ENCODE peak calls at places on chromosomes 2 and 18, in five cellular contexts. A, H, R, B and U are unnamed samples.

GRCh38 chr2:171403181-171403580 is 30.6 kb downstream of the METTL8 start:
- DNase-seq in A (no peak), H (no peak), R (peak), B (peak), U (no peak)

GRCh38 chr18:35030234-35030989 is 10.8 kb upstream of the MAPRE2 start:
- DNase-seq in A (no peak), H (no peak), R (no peak), B (no peak), U (no peak)

GRCh38 chr2:75277111-75277510 is 77.8 kb upstream of the TACR1 start:
- DNase-seq in A (no peak), H (no peak), R (peak), B (peak), U (peak)

GRCh38 chr2:79713131-79713785 is 200.4 kb downstream of the CTNNA2 start:
- DNase-seq in A (no peak), H (no peak), R (peak), B (peak), U (no peak)

GRCh38 chr2:74597456-74597855 is 42.9 kb downstream of the DOK1 start:
- DNase-seq in A (no peak), H (peak), R (peak), B (no peak), U (no peak)

GRCh38 chr2:46803911-46804670 is 111.5 kb downstream of the MCFD2 start:
- DNase-seq in A (no peak), H (peak), R (peak), B (peak), U (peak)

GRCh38 chr2:62337403-62337802 is 141.5 kb downstream of the B3GNT2 start:
- DNase-seq in A (no peak), H (no peak), R (no peak), B (no peak), U (no peak)

GRCh38 chr2:119106301-119106897 is 52.2 kb downstream of the C1QL2 start:
- DNase-seq in A (no peak), H (peak), R (peak), B (peak), U (peak)

GRCh38 chr2:10253596-10254372 is 48.9 kb upstream of the HPCAL1 start:
- DNase-seq in A (peak), H (no peak), R (no peak), B (no peak), U (no peak)

GRCh38 chr2:174337337-174338154 is 2.8 kb downstream of the SP9 start:
- DNase-seq in A (no peak), H (no peak), R (no peak), B (peak), U (no peak)

GRCh38 chr2:1758774-1759610 is 14.7 kb upstream of the PXDN start:
- DNase-seq in A (peak), H (no peak), R (no peak), B (no peak), U (no peak)

GRCh38 chr18:12857215-12857924 is 26.7 kb downstream of the PTPN2 start:
- DNase-seq in A (no peak), H (no peak), R (no peak), B (no peak), U (no peak)

GRCh38 chr2:128770143-128771080 is 451.7 kb upstream of the HS6ST1 start:
- DNase-seq in A (no peak), H (no peak), R (no peak), B (no peak), U (no peak)

GRCh38 chr2:5132281-5132680 is 559.9 kb upstream of the SOX11 start:
- DNase-seq in A (no peak), H (no peak), R (no peak), B (no peak), U (no peak)

GRCh38 chr18:33802955-33803354 is 224.9 kb downstream of the ASXL3 start:
- DNase-seq in A (no peak), H (no peak), R (no peak), B (no peak), U (no peak)

GRCh38 chr2:55152475-55153422 is 79.3 kb downstream of the CLHC1 start:
- DNase-seq in A (no peak), H (no peak), R (no peak), B (no peak), U (no peak)

GRCh38 chr18:35775887-35776286 is 194.3 kb downstream of the GALNT1 start:
- DNase-seq in A (no peak), H (no peak), R (peak), B (peak), U (peak)

GRCh38 chr2:187942876-187943275 is 348.8 kb upstream of the GULP1 start:
- DNase-seq in A (no peak), H (no peak), R (peak), B (no peak), U (no peak)

GRCh38 chr2:165827921-165828276 is 33.9 kb upstream of the GALNT3 start:
- DNase-seq in A (no peak), H (no peak), R (no peak), B (no peak), U (no peak)

GRCh38 chr2:29014811-29015414 is 33.8 kb downstream of the TOGARAM2 start:
- DNase-seq in A (peak), H (no peak), R (peak), B (peak), U (peak)
- H3K4me3 ChIP-seq in A (no peak), H (no peak), R (no peak), B (no peak), U (no peak)

GRCh38 chr2:29329899-29330298 is 214.7 kb downstream of the CLIP4 start:
- DNase-seq in A (no peak), H (no peak), R (no peak), B (no peak), U (no peak)
- TF ChIP-seq CTCF in A (peak), H (peak), R (peak), B (peak), U (no peak)

GRCh38 chr2:96205888-96206287 is 2.7 kb downstream of the STARD7 start:
- DNase-seq in A (no peak), H (no peak), R (peak), B (peak), U (no peak)
- H3K4me3 ChIP-seq in A (peak), H (peak), R (no peak), B (peak), U (no peak)

DNA sequence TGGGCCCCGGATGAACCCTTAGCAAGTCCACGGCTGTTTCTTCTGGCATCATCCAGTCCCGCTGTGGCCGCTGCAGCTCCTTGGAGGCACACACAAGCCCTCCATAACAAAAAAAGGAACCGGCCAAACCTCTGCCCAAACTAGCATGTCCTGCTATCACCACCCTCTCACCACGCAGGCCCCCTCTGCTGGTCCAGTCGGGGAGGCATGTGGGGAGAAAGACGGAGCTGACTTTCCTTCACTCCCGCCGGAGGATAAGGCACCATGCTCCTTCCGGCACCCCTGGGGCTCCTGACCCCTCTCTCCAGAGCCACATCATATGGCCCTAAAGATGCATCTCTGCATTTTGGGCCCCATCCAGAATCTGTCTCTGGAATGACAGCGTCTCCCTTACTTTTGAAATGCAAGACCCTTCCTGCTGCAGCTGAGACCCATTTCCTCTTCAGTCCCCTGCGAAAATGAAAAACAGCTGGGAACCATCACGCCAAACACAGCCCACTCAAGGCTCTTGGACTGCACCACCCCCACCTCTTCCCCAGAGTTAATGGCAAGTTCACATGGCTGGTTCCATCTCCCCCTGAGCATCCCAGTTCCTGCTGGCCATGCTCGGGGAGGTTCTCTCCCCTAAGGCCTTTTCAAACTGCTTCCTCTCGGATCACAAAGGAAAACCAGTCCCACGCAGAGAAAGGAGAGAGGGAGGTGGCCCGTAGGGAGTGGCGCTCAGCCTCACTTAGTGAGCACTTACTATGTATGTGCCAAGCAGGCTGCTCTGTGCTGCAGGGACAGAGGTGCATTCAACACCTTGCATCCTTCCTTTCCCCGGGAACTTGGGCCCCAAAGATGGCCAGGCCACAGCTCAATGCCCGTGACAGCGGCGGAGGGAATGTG is 35.2 kb upstream of the MLPH start:
- DNase-seq in A (no peak), H (no peak), R (peak), B (no peak), U (no peak)
- TF ChIP-seq CTCF in A (no peak), H (peak), R (peak), B (peak), U (peak)

GRCh38 chr2:84782717-84783442 is 98.0 kb downstream of the TRABD2A start:
- DNase-seq in A (no peak), H (no peak), R (peak), B (peak), U (no peak)
- H3K4me3 ChIP-seq in A (no peak), H (no peak), R (no peak), B (no peak), U (no peak)

DNA sequence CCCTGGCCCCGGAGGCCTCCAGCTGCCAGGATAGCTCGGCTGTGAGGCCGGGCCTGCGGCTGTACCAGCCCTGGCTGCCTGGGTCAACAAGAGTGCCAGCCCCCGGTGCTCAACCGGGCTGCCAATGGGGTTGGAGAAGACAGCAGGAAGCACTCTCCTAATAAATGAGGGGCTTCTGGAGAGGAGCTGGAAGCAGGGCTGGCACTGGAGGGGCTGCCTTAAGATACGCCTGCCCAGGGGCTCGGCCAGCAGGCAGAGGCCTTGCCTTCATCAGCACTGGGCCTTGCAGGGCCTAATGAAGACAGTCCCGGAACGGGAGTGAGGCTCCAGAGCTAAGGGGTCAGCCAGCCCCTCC is 73.6 kb downstream of the TEX51 start:
- DNase-seq in A (no peak), H (no peak), R (no peak), B (no peak), U (no peak)
- TF ChIP-seq CTCF in A (peak), H (no peak), R (no peak), B (no peak), U (no peak)

DNA sequence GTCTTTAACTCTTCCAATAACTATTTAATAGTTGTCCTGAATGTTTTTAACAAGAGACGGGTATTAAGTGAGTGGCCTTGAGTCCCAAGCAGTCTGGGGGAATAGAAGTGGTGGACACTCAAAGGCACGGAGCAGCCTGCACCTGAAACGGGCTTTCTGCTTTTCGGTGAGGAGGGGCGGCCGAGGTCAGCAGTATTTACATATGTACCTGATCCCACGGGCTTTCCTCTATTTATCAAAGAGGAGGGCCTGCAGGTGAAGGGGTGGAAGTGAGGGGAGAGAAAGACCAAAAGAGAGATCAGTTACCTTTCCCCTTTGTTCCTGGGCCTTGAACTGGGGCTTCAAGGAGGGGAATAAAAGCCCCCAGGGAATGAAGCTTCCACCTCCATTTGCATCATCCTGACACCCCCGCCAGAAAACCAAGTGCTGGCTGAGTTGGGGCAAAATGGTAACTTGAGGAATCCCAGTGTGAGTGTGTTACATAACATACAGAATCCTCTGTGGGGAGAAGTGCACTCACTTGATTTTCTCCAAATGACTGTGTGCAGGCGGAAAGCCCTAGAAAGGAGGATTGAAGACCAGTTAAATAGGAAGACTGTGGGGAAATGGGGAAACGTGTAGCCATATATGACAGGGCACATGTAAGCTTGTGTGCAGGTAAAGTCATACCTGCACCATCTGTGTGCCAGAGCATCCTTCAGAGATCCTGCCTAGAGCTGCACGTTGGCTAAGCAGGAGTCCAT is 12.4 kb downstream of the POU3F3 start:
- DNase-seq in A (no peak), H (no peak), R (no peak), B (no peak), U (no peak)
- H3K4me3 ChIP-seq in A (no peak), H (no peak), R (no peak), B (no peak), U (no peak)

DNA sequence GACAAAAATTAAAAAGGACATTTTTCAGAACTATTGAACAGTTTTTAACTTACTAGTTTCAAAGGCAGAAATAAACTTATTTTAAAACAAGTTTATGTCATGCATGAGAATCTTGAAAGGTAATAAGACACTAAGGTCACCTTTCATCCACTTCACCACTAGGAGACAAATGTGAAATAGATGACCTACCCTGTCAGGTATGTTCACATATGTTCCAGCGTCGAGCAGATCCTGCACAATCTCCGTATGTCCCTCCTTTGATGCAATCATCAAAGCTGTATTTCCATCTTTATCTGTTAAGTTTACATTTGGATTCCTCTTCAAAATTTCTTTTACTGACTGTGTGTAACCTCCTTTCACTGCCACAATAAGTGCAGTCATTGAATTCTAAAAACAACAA is 34.7 kb downstream of the KIDINS220 start:
- DNase-seq in A (no peak), H (no peak), R (no peak), B (no peak), U (no peak)
- TF ChIP-seq CTCF in A (no peak), H (no peak), R (no peak), B (no peak), U (no peak)

GRCh38 chr2:132640116-132640515 is 29.9 kb downstream of the LYPD1 start:
- DNase-seq in A (no peak), H (no peak), R (no peak), B (no peak), U (no peak)
- H3K4me3 ChIP-seq in A (no peak), H (no peak), R (no peak), B (no peak), U (no peak)

DNA sequence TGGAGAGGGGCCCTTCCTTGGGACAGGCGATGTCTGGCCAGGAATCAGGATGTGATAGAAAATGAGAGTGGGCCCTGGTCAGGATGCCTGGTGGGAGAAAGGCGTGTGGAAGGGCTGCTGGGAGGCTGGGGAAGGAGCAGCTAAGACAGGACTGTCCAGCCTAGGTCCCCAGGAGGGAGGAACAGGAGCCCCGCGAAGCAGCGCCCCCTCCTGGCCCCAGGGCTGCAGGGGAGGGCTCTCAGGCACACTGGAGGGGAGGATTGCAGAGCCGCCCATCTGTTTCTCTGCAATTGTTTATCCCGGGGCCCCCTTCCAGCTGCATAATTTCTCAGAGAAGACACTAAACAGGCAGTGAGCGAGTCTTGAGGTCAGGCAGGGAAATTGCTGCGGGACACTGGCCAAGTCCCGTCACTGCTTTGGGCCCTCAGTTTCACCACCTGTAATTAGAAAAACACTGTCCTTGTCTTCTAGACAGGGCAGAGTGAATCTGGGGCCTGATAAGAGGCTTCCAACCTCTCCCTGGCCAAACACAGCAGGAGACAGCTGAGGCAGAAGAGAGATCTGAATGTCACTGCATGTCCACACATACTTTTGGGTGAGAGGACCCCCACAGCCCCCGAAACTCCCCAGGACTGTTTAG is 3.9 kb upstream of the NPPC start:
- DNase-seq in A (no peak), H (no peak), R (peak), B (no peak), U (no peak)
- TF ChIP-seq CTCF in A (no peak), H (peak), R (peak), B (peak), U (peak)